ENCODE peak calls at places on chromosomes 12 and 14, in six cellular contexts. One of them, this sample, is unnamed.

GRCh38 chr14:89861630-89862029 is 92.9 kb downstream of the EFCAB11 start:
- DNase-seq in brain microvascular endothelial cell: no peak
- DNase-seq in CD8-positive, alpha-beta memory T cell: no peak
- DNase-seq in A549: no peak
- DNase-seq in lower lobe of right lung: no peak
- DNase-seq in dorsolateral prefrontal cortex: no peak
- DNase-seq in this sample: no peak

GRCh38 chr12:67651380-67651695 is 2.8 kb downstream of the DYRK2 start:
- DNase-seq in A549: peak
- DNase-seq in brain microvascular endothelial cell: no peak
- DNase-seq in dorsolateral prefrontal cortex: no peak
- DNase-seq in CD8-positive, alpha-beta memory T cell: peak
- DNase-seq in lower lobe of right lung: no peak
- DNase-seq in this sample: no peak

GRCh38 chr12:65886996-65887395 is 62.7 kb downstream of the HMGA2 start:
- DNase-seq in CD8-positive, alpha-beta memory T cell: no peak
- DNase-seq in A549: no peak
- DNase-seq in dorsolateral prefrontal cortex: no peak
- DNase-seq in brain microvascular endothelial cell: no peak
- DNase-seq in lower lobe of right lung: no peak
- DNase-seq in this sample: no peak

GRCh38 chr12:127903146-127903545 is 363.8 kb upstream of the TMEM132C start:
- DNase-seq in A549: no peak
- DNase-seq in brain microvascular endothelial cell: peak
- DNase-seq in lower lobe of right lung: no peak
- DNase-seq in CD8-positive, alpha-beta memory T cell: no peak
- DNase-seq in dorsolateral prefrontal cortex: no peak
- DNase-seq in this sample: no peak

GRCh38 chr14:96245710-96246534 is 10.1 kb upstream of the BDKRB1 start:
- DNase-seq in dorsolateral prefrontal cortex: no peak
- DNase-seq in A549: no peak
- DNase-seq in lower lobe of right lung: no peak
- DNase-seq in brain microvascular endothelial cell: peak
- DNase-seq in CD8-positive, alpha-beta memory T cell: no peak
- DNase-seq in this sample: no peak

GRCh38 chr14:38994721-38995120 is 108.3 kb downstream of the SEC23A start:
- DNase-seq in dorsolateral prefrontal cortex: no peak
- DNase-seq in CD8-positive, alpha-beta memory T cell: no peak
- DNase-seq in A549: no peak
- DNase-seq in lower lobe of right lung: no peak
- DNase-seq in brain microvascular endothelial cell: no peak
- DNase-seq in this sample: no peak

GRCh38 chr12:54759751-54760150 is 94.6 kb upstream of the MUCL1 start:
- DNase-seq in CD8-positive, alpha-beta memory T cell: no peak
- DNase-seq in brain microvascular endothelial cell: peak
- DNase-seq in dorsolateral prefrontal cortex: no peak
- DNase-seq in lower lobe of right lung: no peak
- DNase-seq in A549: peak
- DNase-seq in this sample: no peak

GRCh38 chr14:71202881-71203280 is 295.6 kb downstream of the PCNX1 start:
- DNase-seq in lower lobe of right lung: no peak
- DNase-seq in brain microvascular endothelial cell: no peak
- DNase-seq in dorsolateral prefrontal cortex: no peak
- DNase-seq in A549: no peak
- DNase-seq in CD8-positive, alpha-beta memory T cell: no peak
- DNase-seq in this sample: no peak

GRCh38 chr14:90091393-90091792 is 29.6 kb downstream of the KCNK13 start:
- DNase-seq in dorsolateral prefrontal cortex: no peak
- DNase-seq in brain microvascular endothelial cell: peak
- DNase-seq in A549: no peak
- DNase-seq in lower lobe of right lung: no peak
- DNase-seq in CD8-positive, alpha-beta memory T cell: no peak
- DNase-seq in this sample: no peak

GRCh38 chr14:68188174-68188573 is 368.6 kb downstream of the RAD51B start:
- DNase-seq in brain microvascular endothelial cell: no peak
- DNase-seq in A549: no peak
- DNase-seq in dorsolateral prefrontal cortex: no peak
- DNase-seq in CD8-positive, alpha-beta memory T cell: no peak
- DNase-seq in lower lobe of right lung: no peak
- DNase-seq in this sample: no peak

GRCh38 chr14:90503582-90503981 is 106.8 kb downstream of the CALM1 start:
- DNase-seq in CD8-positive, alpha-beta memory T cell: no peak
- DNase-seq in A549: no peak
- DNase-seq in brain microvascular endothelial cell: no peak
- DNase-seq in dorsolateral prefrontal cortex: no peak
- DNase-seq in lower lobe of right lung: no peak
- DNase-seq in this sample: no peak

GRCh38 chr14:50523271-50524041 is 8.9 kb downstream of the MAP4K5 start:
- DNase-seq in brain microvascular endothelial cell: no peak
- DNase-seq in lower lobe of right lung: no peak
- DNase-seq in CD8-positive, alpha-beta memory T cell: no peak
- DNase-seq in A549: no peak
- DNase-seq in dorsolateral prefrontal cortex: no peak
- DNase-seq in this sample: no peak

GRCh38 chr12:111255261-111255660 is 113.6 kb downstream of the PHETA1 start:
- DNase-seq in brain microvascular endothelial cell: no peak
- DNase-seq in A549: no peak
- DNase-seq in CD8-positive, alpha-beta memory T cell: no peak
- DNase-seq in dorsolateral prefrontal cortex: no peak
- DNase-seq in lower lobe of right lung: no peak
- DNase-seq in this sample: no peak

GRCh38 chr12:30631710-30632109 is 64.0 kb downstream of the IPO8 start:
- DNase-seq in lower lobe of right lung: no peak
- DNase-seq in brain microvascular endothelial cell: no peak
- DNase-seq in A549: no peak
- DNase-seq in CD8-positive, alpha-beta memory T cell: no peak
- DNase-seq in dorsolateral prefrontal cortex: no peak
- DNase-seq in this sample: no peak

GRCh38 chr12:116598341-116599284 is 39.4 kb downstream of the MAP1LC3B2 start:
- DNase-seq in brain microvascular endothelial cell: no peak
- DNase-seq in lower lobe of right lung: no peak
- DNase-seq in CD8-positive, alpha-beta memory T cell: no peak
- DNase-seq in dorsolateral prefrontal cortex: no peak
- DNase-seq in A549: no peak
- DNase-seq in this sample: no peak
- H3K27ac ChIP-seq in brain microvascular endothelial cell: no peak
- H3K27ac ChIP-seq in lower lobe of right lung: peak
- H3K27ac ChIP-seq in CD8-positive, alpha-beta memory T cell: peak
- H3K27ac ChIP-seq in dorsolateral prefrontal cortex: peak
- H3K27ac ChIP-seq in A549: peak
- H3K27ac ChIP-seq in this sample: no peak

DNA sequence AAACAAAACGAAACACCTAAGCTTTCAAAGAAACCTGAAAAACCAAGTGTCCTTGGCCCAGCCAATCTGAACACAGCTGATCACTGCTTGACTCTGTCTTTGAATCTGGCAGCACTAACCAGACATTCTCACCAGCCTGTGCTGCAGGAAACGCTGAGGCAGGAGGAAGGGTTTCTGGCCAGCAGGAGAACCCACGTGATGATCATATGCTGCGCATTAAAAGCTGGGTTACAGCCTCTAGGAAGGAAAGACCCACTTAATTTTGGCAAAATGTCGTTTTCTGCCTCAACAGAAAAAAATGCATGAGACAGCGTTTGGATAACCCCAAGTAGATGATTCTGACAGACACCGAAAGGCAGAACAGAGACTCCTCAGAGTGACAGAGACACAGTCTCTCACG is 9.8 kb downstream of the APPL2 start:
- DNase-seq in brain microvascular endothelial cell: peak
- DNase-seq in lower lobe of right lung: no peak
- DNase-seq in dorsolateral prefrontal cortex: peak
- DNase-seq in A549: no peak
- DNase-seq in CD8-positive, alpha-beta memory T cell: peak
- DNase-seq in this sample: no peak
- H3K27ac ChIP-seq in brain microvascular endothelial cell: peak
- H3K27ac ChIP-seq in lower lobe of right lung: no peak
- H3K27ac ChIP-seq in dorsolateral prefrontal cortex: peak
- H3K27ac ChIP-seq in A549: no peak
- H3K27ac ChIP-seq in CD8-positive, alpha-beta memory T cell: no peak
- H3K27ac ChIP-seq in this sample: no peak

GRCh38 chr14:61484011-61484410 is 162.6 kb downstream of the PRKCH start:
- DNase-seq in brain microvascular endothelial cell: no peak
- DNase-seq in A549: no peak
- DNase-seq in CD8-positive, alpha-beta memory T cell: no peak
- DNase-seq in dorsolateral prefrontal cortex: no peak
- DNase-seq in lower lobe of right lung: no peak
- DNase-seq in this sample: no peak
- H3K27ac ChIP-seq in brain microvascular endothelial cell: no peak
- H3K27ac ChIP-seq in A549: peak
- H3K27ac ChIP-seq in CD8-positive, alpha-beta memory T cell: no peak
- H3K27ac ChIP-seq in dorsolateral prefrontal cortex: no peak
- H3K27ac ChIP-seq in lower lobe of right lung: no peak
- H3K27ac ChIP-seq in this sample: no peak

GRCh38 chr12:57194253-57194652 is 22.3 kb upstream of the NXPH4 start:
- DNase-seq in brain microvascular endothelial cell: no peak
- DNase-seq in CD8-positive, alpha-beta memory T cell: no peak
- DNase-seq in dorsolateral prefrontal cortex: no peak
- DNase-seq in A549: no peak
- DNase-seq in lower lobe of right lung: no peak
- DNase-seq in this sample: no peak
- H3K27ac ChIP-seq in brain microvascular endothelial cell: no peak
- H3K27ac ChIP-seq in CD8-positive, alpha-beta memory T cell: no peak
- H3K27ac ChIP-seq in dorsolateral prefrontal cortex: peak
- H3K27ac ChIP-seq in A549: no peak
- H3K27ac ChIP-seq in lower lobe of right lung: no peak
- H3K27ac ChIP-seq in this sample: no peak

DNA sequence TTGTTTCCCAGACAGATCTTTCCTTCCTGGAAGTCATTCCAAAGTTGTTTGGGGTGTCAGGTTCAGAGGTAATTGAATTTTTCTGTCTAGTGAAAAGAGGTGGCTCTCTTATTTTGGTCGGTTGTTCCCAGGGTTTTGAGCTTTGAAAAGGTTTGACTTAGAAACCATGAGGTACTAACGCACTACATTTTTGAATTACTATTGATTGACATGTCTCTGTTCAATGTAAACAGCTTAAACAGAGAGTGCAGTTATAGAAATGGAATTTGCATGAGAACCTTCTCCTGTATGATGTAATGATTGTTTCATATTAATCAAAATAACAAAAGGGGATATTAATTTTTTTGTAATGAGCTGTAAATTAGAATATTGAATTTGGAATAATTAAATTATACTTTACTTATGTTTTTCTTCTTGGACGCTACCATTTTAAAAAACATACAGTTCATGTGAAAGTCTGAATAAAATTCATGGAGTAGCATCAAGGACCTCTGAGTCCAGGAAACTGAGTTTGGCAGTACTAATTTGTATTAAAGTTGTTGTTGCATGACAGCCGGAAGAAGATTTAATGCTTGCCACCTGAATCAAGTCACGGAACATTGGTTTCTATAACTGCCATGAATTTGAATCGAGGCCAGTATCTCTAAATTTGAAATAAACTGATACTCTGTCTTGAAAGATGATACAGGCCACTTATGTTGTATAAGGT is 41.7 kb downstream of the NPAS3 start:
- DNase-seq in lower lobe of right lung: no peak
- DNase-seq in brain microvascular endothelial cell: no peak
- DNase-seq in CD8-positive, alpha-beta memory T cell: no peak
- DNase-seq in dorsolateral prefrontal cortex: no peak
- DNase-seq in A549: no peak
- DNase-seq in this sample: no peak
- H3K27ac ChIP-seq in lower lobe of right lung: no peak
- H3K27ac ChIP-seq in brain microvascular endothelial cell: no peak
- H3K27ac ChIP-seq in CD8-positive, alpha-beta memory T cell: no peak
- H3K27ac ChIP-seq in dorsolateral prefrontal cortex: no peak
- H3K27ac ChIP-seq in A549: no peak
- H3K27ac ChIP-seq in this sample: no peak

GRCh38 chr12:117361312-117361670 is at the start of gene NOS1:
- DNase-seq in lower lobe of right lung: no peak
- DNase-seq in dorsolateral prefrontal cortex: no peak
- DNase-seq in brain microvascular endothelial cell: no peak
- DNase-seq in CD8-positive, alpha-beta memory T cell: no peak
- DNase-seq in A549: no peak
- DNase-seq in this sample: no peak

GRCh38 chr12:117362391-117362790 is 965 bp upstream of the NOS1 start:
- DNase-seq in dorsolateral prefrontal cortex: no peak
- DNase-seq in CD8-positive, alpha-beta memory T cell: no peak
- DNase-seq in lower lobe of right lung: no peak
- DNase-seq in brain microvascular endothelial cell: no peak
- DNase-seq in A549: no peak
- DNase-seq in this sample: no peak

GRCh38 chr12:117360551-117361311 is 695 bp downstream of the NOS1 start:
- DNase-seq in CD8-positive, alpha-beta memory T cell: no peak
- DNase-seq in A549: no peak
- DNase-seq in brain microvascular endothelial cell: no peak
- DNase-seq in dorsolateral prefrontal cortex: no peak
- DNase-seq in lower lobe of right lung: no peak
- DNase-seq in this sample: no peak

GRCh38 chr12:117363263-117363662 is 1.8 kb upstream of the NOS1 start:
- DNase-seq in lower lobe of right lung: no peak
- DNase-seq in dorsolateral prefrontal cortex: no peak
- DNase-seq in CD8-positive, alpha-beta memory T cell: no peak
- DNase-seq in A549: no peak
- DNase-seq in brain microvascular endothelial cell: no peak
- DNase-seq in this sample: no peak

GRCh38 chr12:117361905-117362304 is 479 bp upstream of the NOS1 start:
- DNase-seq in CD8-positive, alpha-beta memory T cell: no peak
- DNase-seq in lower lobe of right lung: no peak
- DNase-seq in dorsolateral prefrontal cortex: no peak
- DNase-seq in brain microvascular endothelial cell: no peak
- DNase-seq in A549: no peak
- DNase-seq in this sample: no peak
- H3K27ac ChIP-seq in CD8-positive, alpha-beta memory T cell: no peak
- H3K27ac ChIP-seq in lower lobe of right lung: no peak
- H3K27ac ChIP-seq in dorsolateral prefrontal cortex: no peak
- H3K27ac ChIP-seq in brain microvascular endothelial cell: no peak
- H3K27ac ChIP-seq in A549: no peak
- H3K27ac ChIP-seq in this sample: no peak

GRCh38 chr12:130139541-130139940 is 22.7 kb upstream of the FZD10 start:
- DNase-seq in A549: no peak
- DNase-seq in dorsolateral prefrontal cortex: no peak
- DNase-seq in brain microvascular endothelial cell: no peak
- DNase-seq in lower lobe of right lung: no peak
- DNase-seq in CD8-positive, alpha-beta memory T cell: no peak
- DNase-seq in this sample: no peak
- H3K27ac ChIP-seq in A549: peak
- H3K27ac ChIP-seq in dorsolateral prefrontal cortex: no peak
- H3K27ac ChIP-seq in brain microvascular endothelial cell: no peak
- H3K27ac ChIP-seq in lower lobe of right lung: no peak
- H3K27ac ChIP-seq in CD8-positive, alpha-beta memory T cell: no peak
- H3K27ac ChIP-seq in this sample: no peak